ENCODE peak calls at places on chromosomes 11 and 22, in nine cellular contexts. F, T, K, Q, V, I, L, S and U are unnamed samples. For H3K4me1, the result is how much of the 10 kb centered on the place peaks cover.

GRCh38 chr11:131918663-131919062 is 548.2 kb downstream of the NTM start:
- DNase-seq in F (no peak), T (no peak), K (no peak), Q (no peak), V (no peak), I (no peak), L (no peak), S (no peak), U (no peak)

GRCh38 chr11:123161386-123161785 is 33.7 kb downstream of the CLMP start:
- DNase-seq in F (no peak), T (no peak), K (no peak), Q (no peak), V (no peak), I (no peak), L (no peak), S (no peak), U (no peak)

GRCh38 chr11:1022411-1022810 is 14.1 kb downstream of the MUC6 start:
- DNase-seq in F (no peak), T (no peak), K (no peak), Q (no peak), V (no peak), I (no peak), L (no peak), S (no peak), U (no peak)

GRCh38 chr11:73760066-73760679 is 701 bp downstream of the RAB6A start:
- DNase-seq in F (peak), T (peak), K (peak), Q (peak), V (peak), I (peak), L (no peak), S (peak), U (no peak)

GRCh38 chr22:22888509-22889353 is 1.1 kb downstream of the IGLL5 start:
- DNase-seq in F (no peak), T (no peak), K (no peak), Q (no peak), V (no peak), I (no peak), L (no peak), S (no peak), U (no peak)

GRCh38 chr11:96228472-96228871 is 114.5 kb downstream of the MAML2 start:
- DNase-seq in F (peak), T (no peak), K (peak), Q (peak), V (no peak), I (peak), L (no peak), S (peak), U (peak)

GRCh38 chr11:131511794-131512193 is 141.4 kb downstream of the NTM start:
- DNase-seq in F (no peak), T (peak), K (no peak), Q (no peak), V (peak), I (peak), L (no peak), S (peak), U (no peak)

GRCh38 chr22:49269371-49269770 is 558.3 kb downstream of the BRD1 start:
- DNase-seq in F (no peak), T (peak), K (no peak), Q (no peak), V (no peak), I (no peak), L (no peak), S (no peak), U (no peak)

GRCh38 chr11:22976146-22976545 is 115.9 kb upstream of the CCDC179 start:
- DNase-seq in F (peak), T (no peak), K (no peak), Q (no peak), V (no peak), I (peak), L (no peak), S (peak), U (no peak)

GRCh38 chr11:72454791-72455190 is 20.5 kb upstream of the CLPB start:
- DNase-seq in F (no peak), T (peak), K (no peak), Q (no peak), V (no peak), I (no peak), L (no peak), S (no peak), U (no peak)

GRCh38 chr11:77101043-77101537 is 1.6 kb upstream of the OMP start:
- DNase-seq in F (no peak), T (peak), K (no peak), Q (no peak), V (peak), I (no peak), L (no peak), S (no peak), U (no peak)

GRCh38 chr11:75841739-75842138 is 26.7 kb downstream of the UVRAG start:
- DNase-seq in F (no peak), T (no peak), K (no peak), Q (no peak), V (peak), I (no peak), L (no peak), S (no peak), U (no peak)

GRCh38 chr22:45602824-45603301 is 68.8 kb upstream of the ATXN10 start:
- DNase-seq in F (peak), T (peak), K (no peak), Q (no peak), V (no peak), I (peak), L (no peak), S (no peak), U (no peak)

GRCh38 chr11:6746626-6747025 is 25.1 kb downstream of the OR2AG2 start:
- DNase-seq in F (no peak), T (no peak), K (no peak), Q (no peak), V (no peak), I (no peak), L (no peak), S (no peak), U (no peak)

GRCh38 chr11:130110325-130111108 is 40.8 kb downstream of the APLP2 start:
- DNase-seq in F (no peak), T (no peak), K (no peak), Q (no peak), V (no peak), I (no peak), L (no peak), S (no peak), U (no peak)

GRCh38 chr11:125390949-125391348 is 105.1 kb downstream of the FEZ1 start:
- DNase-seq in F (peak), T (peak), K (no peak), Q (no peak), V (peak), I (no peak), L (no peak), S (no peak), U (no peak)

GRCh38 chr11:1919428-1920127 is at the start of gene TNNT3:
- DNase-seq in F (no peak), T (no peak), K (peak), Q (no peak), V (no peak), I (no peak), L (no peak), S (no peak), U (no peak)

GRCh38 chr11:44976576-44976975 is 25.9 kb upstream of the TP53I11 start:
- DNase-seq in F (no peak), T (no peak), K (no peak), Q (no peak), V (no peak), I (no peak), L (no peak), S (no peak), U (no peak)

GRCh38 chr11:17875908-17876307 is 136.9 kb downstream of the SERGEF start:
- DNase-seq in F (no peak), T (no peak), K (no peak), Q (no peak), V (no peak), I (no peak), L (no peak), S (no peak), U (no peak)
- H3K4me3 ChIP-seq in F (no peak), T (no peak), K (no peak), Q (no peak), V (no peak), I (no peak), L (no peak), S (no peak), U (no peak)

DNA sequence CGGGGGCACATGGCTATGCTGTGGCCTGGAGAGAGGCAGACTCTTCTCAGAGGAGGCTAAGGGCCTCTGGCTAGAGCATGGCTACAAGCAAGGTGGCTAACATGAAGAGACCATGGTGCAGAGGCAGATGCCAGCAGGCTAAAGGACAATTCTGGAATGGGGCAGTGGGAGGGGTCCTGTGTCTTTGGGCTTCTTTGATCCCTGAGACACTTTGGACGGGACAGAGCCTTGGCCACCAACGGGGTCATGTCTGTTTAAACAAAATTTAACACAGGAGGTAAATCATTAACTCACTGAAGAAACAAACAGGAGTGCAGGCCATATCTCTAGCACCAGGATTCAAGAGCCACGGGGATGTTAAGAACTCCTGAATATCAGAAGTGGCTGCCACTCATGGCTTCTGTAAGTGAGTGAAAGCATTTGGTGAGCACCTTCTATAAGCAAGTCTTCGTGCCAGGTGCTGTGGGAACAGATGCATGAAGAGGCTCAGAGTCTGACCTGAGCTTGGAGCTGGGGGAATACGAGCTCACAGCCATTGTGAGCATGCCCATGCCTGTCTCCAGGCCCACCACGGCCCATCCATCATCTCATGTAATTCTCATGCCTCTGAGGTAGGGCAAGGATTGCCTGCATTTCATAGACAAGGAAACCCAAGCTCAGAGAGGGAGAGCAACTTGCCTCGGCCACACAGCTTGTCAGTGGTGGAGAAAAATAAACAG is 18.3 kb upstream of the ZNRF3 start:
- DNase-seq in F (no peak), T (no peak), K (no peak), Q (no peak), V (no peak), I (peak), L (no peak), S (no peak), U (no peak)
- H3K4me1 ChIP-seq in F (under half), T (under half), K (under half), Q (under half), V (under half), I (under half), L (under half), S (under half), U (under half)

GRCh38 chr11:47571895-47572294 is 6.5 kb downstream of the PTPMT1 start:
- DNase-seq in F (peak), T (no peak), K (peak), Q (no peak), V (no peak), I (no peak), L (no peak), S (no peak), U (no peak)

GRCh38 chr11:47571012-47571729 is 5.8 kb downstream of the PTPMT1 start:
- DNase-seq in F (no peak), T (no peak), K (peak), Q (no peak), V (no peak), I (no peak), L (no peak), S (no peak), U (no peak)

GRCh38 chr11:47569646-47570045 is 4.2 kb downstream of the PTPMT1 start:
- DNase-seq in F (no peak), T (no peak), K (peak), Q (no peak), V (no peak), I (no peak), L (no peak), S (no peak), U (no peak)

GRCh38 chr11:47573321-47573720 is 5.4 kb downstream of the KBTBD4 start:
- DNase-seq in F (no peak), T (no peak), K (peak), Q (no peak), V (no peak), I (no peak), L (no peak), S (no peak), U (no peak)

GRCh38 chr11:47572715-47573255 is 6.0 kb downstream of the KBTBD4 start:
- DNase-seq in F (no peak), T (no peak), K (peak), Q (no peak), V (no peak), I (no peak), L (no peak), S (no peak), U (no peak)
- H3K27ac ChIP-seq in F (peak), T (no peak), K (no peak), Q (peak), V (no peak), I (no peak), L (no peak), S (no peak), U (no peak)

GRCh38 chr11:83866655-83867054 is 580.5 kb upstream of the CCDC90B start:
- DNase-seq in F (no peak), T (no peak), K (no peak), Q (no peak), V (no peak), I (no peak), L (no peak), S (no peak), U (no peak)
- H3K4me3 ChIP-seq in F (no peak), T (no peak), K (no peak), Q (no peak), V (no peak), I (no peak), L (no peak), S (no peak), U (no peak)

GRCh38 chr11:27535103-27535502 is 28.5 kb upstream of the LIN7C start:
- DNase-seq in F (no peak), T (no peak), K (no peak), Q (no peak), V (no peak), I (no peak), L (no peak), S (no peak), U (no peak)
- H3K4me1 ChIP-seq in F (under half), T (under half), K (under half), Q (under half), V (under half), I (under half), L (under half), S (under half), U (under half)